ENCODE peak calls at places on chromosomes 16 and 17, in four cellular contexts. One of them, this sample, is unnamed.

GRCh38 chr16:2339521-2340484 is 725 bp downstream of the ABCA3 start:
- DNase-seq in activated T-helper 1 cell treated with Interleukin-2 at 50 U/mL for 16 hours: no peak
- DNase-seq in ovary: peak
- DNase-seq in left ventricle myocardium superior: peak
- DNase-seq in this sample: peak

GRCh38 chr17:28727727-28728363 is 743 bp upstream of the NEK8 start:
- DNase-seq in activated T-helper 1 cell treated with Interleukin-2 at 50 U/mL for 16 hours: peak
- DNase-seq in ovary: peak
- DNase-seq in left ventricle myocardium superior: peak
- DNase-seq in this sample: peak

GRCh38 chr17:68972119-68972704 is 17.0 kb upstream of the ABCA8 start:
- DNase-seq in activated T-helper 1 cell treated with Interleukin-2 at 50 U/mL for 16 hours: no peak
- DNase-seq in ovary: no peak
- DNase-seq in left ventricle myocardium superior: no peak
- DNase-seq in this sample: peak

GRCh38 chr16:86522639-86523038 is 12.3 kb downstream of the FOXF1 start:
- DNase-seq in activated T-helper 1 cell treated with Interleukin-2 at 50 U/mL for 16 hours: no peak
- DNase-seq in ovary: no peak
- DNase-seq in left ventricle myocardium superior: no peak
- DNase-seq in this sample: no peak

GRCh38 chr17:78112508-78113471 is 15.8 kb downstream of the TMC6 start:
- DNase-seq in activated T-helper 1 cell treated with Interleukin-2 at 50 U/mL for 16 hours: peak
- DNase-seq in ovary: peak
- DNase-seq in left ventricle myocardium superior: peak
- DNase-seq in this sample: peak

GRCh38 chr16:72798212-72798611 is 249.7 kb downstream of the ZFHX3 start:
- DNase-seq in activated T-helper 1 cell treated with Interleukin-2 at 50 U/mL for 16 hours: no peak
- DNase-seq in ovary: no peak
- DNase-seq in left ventricle myocardium superior: no peak
- DNase-seq in this sample: no peak

GRCh38 chr16:57167951-57168350 is 17.9 kb downstream of the PSME3IP1 start:
- DNase-seq in activated T-helper 1 cell treated with Interleukin-2 at 50 U/mL for 16 hours: no peak
- DNase-seq in ovary: no peak
- DNase-seq in left ventricle myocardium superior: no peak
- DNase-seq in this sample: peak

GRCh38 chr17:28274591-28275265 is 44.3 kb upstream of the TMEM97 start:
- DNase-seq in activated T-helper 1 cell treated with Interleukin-2 at 50 U/mL for 16 hours: no peak
- DNase-seq in ovary: no peak
- DNase-seq in left ventricle myocardium superior: no peak
- DNase-seq in this sample: no peak

GRCh38 chr17:67765623-67766022 is 47.9 kb downstream of the NOL11 start:
- DNase-seq in activated T-helper 1 cell treated with Interleukin-2 at 50 U/mL for 16 hours: no peak
- DNase-seq in ovary: no peak
- DNase-seq in left ventricle myocardium superior: no peak
- DNase-seq in this sample: no peak

GRCh38 chr17:38591759-38592241 is 14.0 kb downstream of the SRCIN1 start:
- DNase-seq in activated T-helper 1 cell treated with Interleukin-2 at 50 U/mL for 16 hours: no peak
- DNase-seq in ovary: no peak
- DNase-seq in left ventricle myocardium superior: no peak
- DNase-seq in this sample: no peak

GRCh38 chr17:59406808-59407381 is 75.4 kb downstream of the YPEL2 start:
- DNase-seq in activated T-helper 1 cell treated with Interleukin-2 at 50 U/mL for 16 hours: no peak
- DNase-seq in ovary: no peak
- DNase-seq in left ventricle myocardium superior: no peak
- DNase-seq in this sample: no peak